ENCODE peak calls at places on chromosome 2, in five cellular contexts. V, Q, X, W and Y are unnamed samples.

GRCh38 chr2:167147254-167147941 is 259.1 kb downstream of the XIRP2 start:
- DNase-seq in V (no peak), Q (no peak), X (no peak), W (no peak), Y (no peak)

GRCh38 chr2:1784986-1785617 is 40.8 kb upstream of the PXDN start:
- DNase-seq in V (no peak), Q (no peak), X (no peak), W (no peak), Y (no peak)

GRCh38 chr2:72943540-72944395 is 26.4 kb downstream of the EMX1 start:
- DNase-seq in V (no peak), Q (no peak), X (no peak), W (no peak), Y (no peak)

GRCh38 chr2:23230885-23231284 is 154.1 kb upstream of the KLHL29 start:
- DNase-seq in V (no peak), Q (no peak), X (no peak), W (no peak), Y (no peak)

GRCh38 chr2:54587439-54588016 is 131.4 kb downstream of the SPTBN1 start:
- DNase-seq in V (no peak), Q (no peak), X (no peak), W (no peak), Y (no peak)

GRCh38 chr2:623384-623922 is 53.8 kb downstream of the TMEM18 start:
- DNase-seq in V (no peak), Q (no peak), X (no peak), W (no peak), Y (no peak)

GRCh38 chr2:157900203-157900602 is 24.1 kb upstream of the ACVR1 start:
- DNase-seq in V (no peak), Q (no peak), X (no peak), W (no peak), Y (no peak)

GRCh38 chr2:235614900-235615712 is 121.3 kb downstream of the AGAP1 start:
- DNase-seq in V (peak; percentile 19), Q (peak; percentile 82), X (no peak), W (peak; percentile 41), Y (peak; percentile 82)

DNA sequence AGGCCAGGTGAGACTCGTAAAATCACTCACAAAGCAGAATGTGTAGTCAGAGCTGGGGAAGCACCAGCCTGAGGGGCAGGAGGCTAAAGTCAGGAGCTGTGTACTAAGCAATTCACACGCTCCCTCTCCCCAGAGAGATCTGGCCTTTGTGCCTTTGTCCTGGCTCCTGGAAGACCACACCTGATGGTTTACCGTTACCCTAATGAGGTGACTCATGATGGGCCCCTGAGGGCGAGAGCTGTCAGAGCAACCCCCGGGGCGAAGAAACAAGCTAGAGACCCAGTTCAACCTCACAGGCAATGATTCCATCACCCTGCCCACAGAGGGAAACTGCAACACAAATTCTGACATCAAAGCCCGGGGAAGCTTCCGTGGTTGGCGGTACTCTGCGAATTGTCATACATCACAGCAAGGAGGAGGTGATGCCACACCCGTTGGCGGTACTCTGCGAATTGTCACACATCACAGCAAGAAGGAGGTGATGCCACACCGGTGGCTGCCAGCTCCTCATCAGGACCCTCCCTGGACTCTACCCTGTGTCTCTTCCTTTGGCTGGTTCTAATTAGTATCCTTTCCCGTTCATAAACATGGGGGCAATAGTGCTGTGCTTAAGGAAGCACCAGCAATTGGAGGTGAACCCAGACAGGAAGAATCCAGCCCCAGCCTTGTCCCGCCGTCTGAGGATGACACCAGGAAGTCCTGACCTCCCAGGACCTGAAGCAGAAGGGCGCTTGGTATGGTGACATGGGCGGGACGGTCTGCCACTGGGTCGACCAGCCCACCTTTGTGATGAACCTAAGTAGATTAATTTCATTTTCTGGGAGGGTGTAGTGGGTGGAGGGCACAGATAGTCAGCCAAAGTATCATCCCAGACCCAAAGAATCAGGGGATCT is 30.5 kb downstream of the B3GNT7 start:
- DNase-seq in V (no peak), Q (no peak), X (no peak), W (no peak), Y (no peak)
- H3K27ac ChIP-seq in V (no peak overlapping the region), Q (no peak overlapping the region), X (no peak overlapping the region), W (no peak overlapping the region), Y (no peak overlapping the region)

DNA sequence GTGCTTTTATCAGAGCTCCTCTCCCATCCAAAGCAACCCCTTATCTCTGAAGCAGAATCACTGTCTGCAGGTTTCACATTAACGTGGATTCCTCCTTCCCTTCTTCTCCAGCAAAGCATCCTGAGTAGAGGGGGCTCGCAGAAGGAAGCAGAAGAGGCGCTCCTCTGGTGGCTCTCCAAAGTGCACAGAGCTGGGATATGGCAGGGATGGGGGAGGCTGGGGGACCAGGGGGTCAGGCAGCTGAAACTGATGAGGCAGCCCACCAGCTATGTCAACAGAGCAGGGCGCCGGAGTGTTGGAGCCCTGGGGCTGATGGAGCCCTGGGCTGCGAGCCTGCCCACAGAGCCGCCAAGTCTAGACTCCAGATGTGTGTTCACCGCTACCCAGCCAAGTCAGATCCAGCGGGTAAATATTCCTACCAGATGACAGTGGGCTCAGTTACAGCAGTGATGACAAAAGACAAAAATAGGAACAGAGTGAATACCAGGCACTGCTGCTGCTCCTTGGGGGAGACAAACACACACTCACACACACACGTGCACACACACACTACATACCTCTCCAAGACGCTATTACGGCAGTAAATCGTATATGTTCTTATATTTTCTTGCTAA is 678.3 kb upstream of the ID2 start:
- DNase-seq in V (peak; percentile 73), Q (peak; percentile 81), X (no peak), W (peak; percentile 32), Y (no peak)
- H3K27ac ChIP-seq in V (no peak overlapping the region), Q (peak overlapping the region; percentile 81), X (no peak overlapping the region), W (peak overlapping the region; percentile 21), Y (no peak overlapping the region)

GRCh38 chr2:189360861-189361260 is 80.4 kb upstream of the WDR75 start:
- DNase-seq in V (no peak), Q (no peak), X (no peak), W (no peak), Y (no peak)
- H3K27ac ChIP-seq in V (no peak overlapping the region), Q (no peak overlapping the region), X (no peak overlapping the region), W (no peak overlapping the region), Y (no peak overlapping the region)

GRCh38 chr2:42906557-42907380 is 114.4 kb upstream of the HAAO start:
- DNase-seq in V (peak; percentile 76), Q (peak; percentile 77), X (no peak), W (peak; percentile 68), Y (peak; percentile 27)
- H3K27ac ChIP-seq in V (peak overlapping the region; percentile 96), Q (peak overlapping the region; percentile 71), X (no peak overlapping the region), W (peak overlapping the region; percentile 73), Y (no peak overlapping the region)

DNA sequence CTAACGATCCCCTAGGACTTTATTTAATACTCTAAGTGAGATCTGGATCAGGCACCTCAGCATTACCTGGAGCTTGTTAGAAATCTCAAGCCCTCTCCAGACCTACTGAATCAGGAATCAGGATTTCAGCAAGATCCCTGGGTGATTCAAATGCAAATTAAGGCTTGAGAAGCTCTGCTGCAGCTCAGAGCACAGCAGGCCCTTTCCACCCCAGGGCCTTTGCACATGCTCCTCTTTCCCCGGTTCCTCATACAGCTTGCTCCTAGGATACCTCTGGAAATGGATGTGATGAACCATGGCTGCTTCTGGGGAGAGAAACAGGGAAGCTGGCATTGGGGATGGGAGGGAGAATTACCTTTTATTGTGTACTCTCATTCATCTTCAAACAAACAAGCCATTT is 40.3 kb upstream of the MGAT4A start:
- DNase-seq in V (no peak), Q (no peak), X (no peak), W (no peak), Y (no peak)
- H3K27ac ChIP-seq in V (no peak overlapping the region), Q (no peak overlapping the region), X (no peak overlapping the region), W (peak overlapping the region; percentile 28), Y (peak overlapping the region; percentile 45)

DNA sequence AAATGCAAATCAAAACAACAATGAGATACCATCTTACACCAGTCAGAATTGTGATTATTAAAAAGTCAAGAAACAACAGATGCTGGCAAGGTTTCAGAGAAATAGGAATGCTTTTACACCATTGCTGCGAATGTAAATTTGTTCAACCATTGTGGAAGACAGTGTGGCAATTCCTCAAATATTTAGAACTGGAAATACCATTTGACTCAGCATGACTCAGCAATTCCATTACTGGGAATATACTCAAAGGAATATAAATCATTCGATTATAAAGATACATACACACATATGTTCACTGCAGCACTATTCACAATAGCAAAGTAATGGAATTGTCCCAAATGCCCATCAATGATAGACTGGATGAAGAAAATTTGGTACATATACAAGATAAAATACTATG is 516.7 kb downstream of the ERBB4 start:
- DNase-seq in V (peak; percentile 82), Q (no peak), X (peak; percentile 3), W (no peak), Y (no peak)
- H3K27ac ChIP-seq in V (no peak overlapping the region), Q (no peak overlapping the region), X (no peak overlapping the region), W (no peak overlapping the region), Y (no peak overlapping the region)

DNA sequence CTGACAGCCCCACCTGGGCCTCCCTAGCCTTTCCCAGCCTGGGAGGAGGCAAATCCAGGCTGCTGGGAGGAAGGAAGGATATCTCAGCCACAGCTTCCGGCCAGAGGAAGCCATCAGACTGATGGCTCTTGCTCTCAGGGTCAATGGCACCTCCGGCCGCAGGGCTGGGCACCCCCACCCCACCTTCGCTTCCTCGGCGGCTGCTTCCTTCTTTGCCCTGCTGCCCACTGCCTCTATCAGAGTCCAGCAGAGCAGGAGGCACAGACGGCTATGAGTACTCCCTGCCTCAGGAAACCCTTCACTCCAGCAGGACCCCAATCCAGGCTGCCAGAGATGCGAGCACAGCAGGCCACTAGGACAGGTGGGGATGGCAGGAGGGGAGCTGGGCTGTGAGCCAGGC is 3.3 kb downstream of the SEMA4C start:
- DNase-seq in V (no peak), Q (no peak), X (no peak), W (no peak), Y (no peak)
- H3K27ac ChIP-seq in V (no peak overlapping the region), Q (peak overlapping the region; percentile 30), X (no peak overlapping the region), W (peak overlapping the region; percentile 99), Y (peak overlapping the region; percentile 99)

GRCh38 chr2:66446178-66446860 is 11.4 kb downstream of the MEIS1 start:
- DNase-seq in V (peak; percentile 87), Q (peak; percentile 72), X (no peak), W (no peak), Y (peak; percentile 33)
- H3K27ac ChIP-seq in V (no peak overlapping the region), Q (peak overlapping the region; percentile 46), X (no peak overlapping the region), W (no peak overlapping the region), Y (peak overlapping the region; percentile 84)